ENCODE peak calls at places on chromosomes 12 and 14, in ten cellular contexts. S, M, F, P, E, Z, N, H, D and X are unnamed samples.

GRCh38 chr12:38102197-38102596 is 214.4 kb upstream of the ALG10B start:
- DNase-seq in S (no peak), M (no peak), F (no peak), P (no peak), E (no peak), Z (no peak), N (peak; percentile 28), H (no peak), D (no peak), X (peak; percentile 87)

GRCh38 chr14:70289138-70289537 is 70.3 kb downstream of the COX16 start:
- DNase-seq in S (no peak), M (no peak), F (no peak), P (no peak), E (no peak), Z (peak; percentile 68), N (no peak), H (no peak), D (no peak), X (peak; percentile 25)

GRCh38 chr14:35116242-35116641 is 5.5 kb downstream of the PPP2R3C start:
- DNase-seq in S (no peak), M (no peak), F (no peak), P (no peak), E (no peak), Z (no peak), N (no peak), H (no peak), D (no peak), X (no peak)

GRCh38 chr12:75087656-75088055 is 122.0 kb downstream of the KCNC2 start:
- DNase-seq in S (no peak), M (no peak), F (peak; percentile 94), P (peak; percentile 3), E (no peak), Z (no peak), N (peak; percentile 11), H (no peak), D (no peak), X (peak; percentile 19)

GRCh38 chr14:53840444-53840843 is 116.2 kb downstream of the BMP4 start:
- DNase-seq in S (no peak), M (no peak), F (no peak), P (peak; percentile 46), E (no peak), Z (no peak), N (peak; percentile 91), H (no peak), D (no peak), X (peak; percentile 90)

GRCh38 chr14:68519788-68520187 is 273.1 kb downstream of the ZFP36L1 start:
- DNase-seq in S (no peak), M (no peak), F (no peak), P (no peak), E (no peak), Z (peak; percentile 69), N (no peak), H (no peak), D (no peak), X (no peak)

GRCh38 chr12:132833341-132833740 is 4.7 kb upstream of the GOLGA3 start:
- DNase-seq in S (no peak), M (no peak), F (no peak), P (no peak), E (no peak), Z (no peak), N (no peak), H (no peak), D (no peak), X (no peak)

GRCh38 chr12:83700858-83701257 is 1014.2 kb downstream of the TMTC2 start:
- DNase-seq in S (no peak), M (no peak), F (no peak), P (peak; percentile 40), E (no peak), Z (no peak), N (peak; percentile 16), H (no peak), D (no peak), X (peak; percentile 80)

GRCh38 chr12:97408363-97408762 is 54.2 kb upstream of the RMST start:
- DNase-seq in S (no peak), M (no peak), F (no peak), P (no peak), E (no peak), Z (no peak), N (no peak), H (no peak), D (no peak), X (no peak)

GRCh38 chr14:71142375-71143038 is 235.2 kb downstream of the PCNX1 start:
- DNase-seq in S (no peak), M (no peak), F (no peak), P (peak; percentile 97), E (no peak), Z (peak; percentile 63), N (peak; percentile 67), H (peak; percentile 99), D (no peak), X (peak; percentile 99)

GRCh38 chr12:110345176-110345651 is 58.3 kb downstream of the ANAPC7 start:
- DNase-seq in S (no peak), M (no peak), F (no peak), P (no peak), E (no peak), Z (no peak), N (no peak), H (no peak), D (no peak), X (no peak)